ENCODE peak calls at places on chromosomes 1 and 21, in five cellular contexts. One of them, this sample, is unnamed.

GRCh38 chr1:178134061-178134460 is 40.2 kb downstream of the RASAL2 start:
- DNase-seq in psoas muscle: no peak
- DNase-seq in NT2/D1: no peak
- DNase-seq in suprapubic skin: no peak
- DNase-seq in effector memory CD4-positive, alpha-beta T cell: no peak
- DNase-seq in this sample: no peak

GRCh38 chr1:24351918-24352637 is 32.9 kb downstream of the GRHL3 start:
- DNase-seq in suprapubic skin: no peak
- DNase-seq in effector memory CD4-positive, alpha-beta T cell: no peak
- DNase-seq in psoas muscle: no peak
- DNase-seq in NT2/D1: no peak
- DNase-seq in this sample: no peak

GRCh38 chr1:110487676-110488075 is 31.3 kb downstream of the KCNA10 start:
- DNase-seq in suprapubic skin: no peak
- DNase-seq in NT2/D1: no peak
- DNase-seq in effector memory CD4-positive, alpha-beta T cell: no peak
- DNase-seq in psoas muscle: no peak
- DNase-seq in this sample: no peak

GRCh38 chr1:233364695-233365539 is 37.4 kb downstream of the MAP3K21 start:
- DNase-seq in NT2/D1: no peak
- DNase-seq in psoas muscle: no peak
- DNase-seq in suprapubic skin: no peak
- DNase-seq in effector memory CD4-positive, alpha-beta T cell: no peak
- DNase-seq in this sample: no peak

GRCh38 chr1:218480691-218481099 is 135.6 kb downstream of the TGFB2 start:
- DNase-seq in NT2/D1: no peak
- DNase-seq in psoas muscle: no peak
- DNase-seq in effector memory CD4-positive, alpha-beta T cell: no peak
- DNase-seq in suprapubic skin: no peak
- DNase-seq in this sample: no peak

GRCh38 chr1:221557024-221557423 is 184.9 kb downstream of the DUSP10 start:
- DNase-seq in psoas muscle: no peak
- DNase-seq in NT2/D1: no peak
- DNase-seq in suprapubic skin: no peak
- DNase-seq in effector memory CD4-positive, alpha-beta T cell: no peak
- DNase-seq in this sample: no peak

GRCh38 chr1:94873520-94874351 is 53.2 kb downstream of the CNN3 start:
- DNase-seq in suprapubic skin: no peak
- DNase-seq in NT2/D1: no peak
- DNase-seq in effector memory CD4-positive, alpha-beta T cell: no peak
- DNase-seq in psoas muscle: no peak
- DNase-seq in this sample: no peak

GRCh38 chr1:92169606-92170005 is 48.1 kb upstream of the C1orf146 start:
- DNase-seq in effector memory CD4-positive, alpha-beta T cell: no peak
- DNase-seq in psoas muscle: no peak
- DNase-seq in NT2/D1: no peak
- DNase-seq in suprapubic skin: no peak
- DNase-seq in this sample: no peak

GRCh38 chr1:32181065-32181464 is 1.6 kb downstream of the TXLNA start:
- DNase-seq in psoas muscle: no peak
- DNase-seq in suprapubic skin: no peak
- DNase-seq in NT2/D1: no peak
- DNase-seq in effector memory CD4-positive, alpha-beta T cell: no peak
- DNase-seq in this sample: no peak

GRCh38 chr1:161185732-161186311 is 8.5 kb upstream of the B4GALT3 start:
- DNase-seq in effector memory CD4-positive, alpha-beta T cell: no peak
- DNase-seq in suprapubic skin: no peak
- DNase-seq in NT2/D1: no peak
- DNase-seq in psoas muscle: peak; percentile 12
- DNase-seq in this sample: no peak
- H3K4me1 ChIP-seq in effector memory CD4-positive, alpha-beta T cell: peaks cover 77% of the 10 kb centered on the region
- H3K4me1 ChIP-seq in suprapubic skin: peaks cover 61% of the 10 kb centered on the region
- H3K4me1 ChIP-seq in NT2/D1: peaks cover 1% of the 10 kb centered on the region
- H3K4me1 ChIP-seq in psoas muscle: peaks cover 16% of the 10 kb centered on the region
- H3K4me1 ChIP-seq in this sample: peaks cover 12% of the 10 kb centered on the region

DNA sequence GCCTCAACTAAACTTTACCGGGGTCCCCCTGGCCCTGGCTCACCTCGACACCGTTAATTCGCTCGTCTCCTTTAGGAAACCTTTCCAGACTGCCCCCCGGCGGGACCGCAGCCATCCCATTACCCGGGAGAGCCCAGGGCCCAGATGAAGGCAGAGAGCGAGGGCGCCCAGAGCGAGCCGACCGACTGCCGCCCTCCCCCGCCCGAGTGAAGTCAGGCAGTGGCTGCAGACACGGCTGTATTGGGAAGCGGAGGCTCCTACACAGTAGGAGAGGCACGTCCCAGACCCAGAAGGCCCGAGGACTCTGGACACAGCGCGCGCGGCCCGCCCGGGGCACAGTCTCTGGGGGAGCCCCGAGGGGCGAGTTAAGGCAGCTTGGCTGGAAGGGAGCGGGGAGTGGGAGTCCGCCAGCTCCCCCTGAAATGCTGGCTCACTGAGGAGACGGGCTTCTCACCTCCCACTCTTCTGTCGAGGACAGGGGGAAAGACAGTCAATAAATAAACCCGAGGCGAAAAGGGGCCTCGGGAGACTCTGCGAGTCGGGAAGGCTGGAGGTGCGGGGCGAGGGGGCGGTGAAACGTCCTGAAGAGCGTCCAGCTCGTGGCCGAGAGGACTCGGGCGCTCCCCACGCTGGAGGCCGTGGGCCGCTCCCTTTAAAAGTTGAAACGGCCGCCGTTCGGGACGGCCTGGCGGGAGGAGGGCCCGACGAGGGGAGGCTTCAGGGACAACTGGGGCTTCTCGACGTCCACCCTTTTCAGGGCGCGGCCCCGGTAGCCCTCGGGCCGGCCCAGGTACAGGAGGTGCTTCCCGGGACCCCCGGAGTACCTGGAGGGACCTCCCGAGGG is 14.4 kb downstream of the SEMA6C start:
- DNase-seq in NT2/D1: no peak
- DNase-seq in psoas muscle: peak; percentile 66
- DNase-seq in suprapubic skin: peak; percentile 77
- DNase-seq in effector memory CD4-positive, alpha-beta T cell: no peak
- DNase-seq in this sample: no peak
- H3K4me3 ChIP-seq in NT2/D1: peak overlapping the region; percentile 44
- H3K4me3 ChIP-seq in psoas muscle: peak overlapping the region; percentile 50
- H3K4me3 ChIP-seq in suprapubic skin: peak overlapping the region; percentile 41
- H3K4me3 ChIP-seq in effector memory CD4-positive, alpha-beta T cell: peak overlapping the region; percentile 25
- H3K4me3 ChIP-seq in this sample: no peak overlapping the region

GRCh38 chr1:2090216-2090890 is 40.1 kb downstream of the PRKCZ start:
- DNase-seq in NT2/D1: no peak
- DNase-seq in psoas muscle: no peak
- DNase-seq in suprapubic skin: no peak
- DNase-seq in effector memory CD4-positive, alpha-beta T cell: no peak
- DNase-seq in this sample: no peak
- H3K4me1 ChIP-seq in NT2/D1: peaks cover 8% of the 10 kb centered on the region
- H3K4me1 ChIP-seq in psoas muscle: no peaks in the 10 kb centered on the region
- H3K4me1 ChIP-seq in suprapubic skin: no peaks in the 10 kb centered on the region
- H3K4me1 ChIP-seq in effector memory CD4-positive, alpha-beta T cell: no peaks in the 10 kb centered on the region
- H3K4me1 ChIP-seq in this sample: no peaks in the 10 kb centered on the region

GRCh38 chr21:36478941-36479340 is 981 bp downstream of the CLDN14 start:
- DNase-seq in effector memory CD4-positive, alpha-beta T cell: no peak
- DNase-seq in psoas muscle: no peak
- DNase-seq in suprapubic skin: no peak
- DNase-seq in NT2/D1: peak; percentile 48
- DNase-seq in this sample: no peak
- H3K4me3 ChIP-seq in effector memory CD4-positive, alpha-beta T cell: no peak overlapping the region
- H3K4me3 ChIP-seq in psoas muscle: no peak overlapping the region
- H3K4me3 ChIP-seq in suprapubic skin: no peak overlapping the region
- H3K4me3 ChIP-seq in NT2/D1: no peak overlapping the region
- H3K4me3 ChIP-seq in this sample: no peak overlapping the region

GRCh38 chr1:15002325-15002724 is 151.2 kb upstream of the TMEM51 start:
- DNase-seq in NT2/D1: no peak
- DNase-seq in psoas muscle: no peak
- DNase-seq in suprapubic skin: no peak
- DNase-seq in effector memory CD4-positive, alpha-beta T cell: no peak
- DNase-seq in this sample: no peak
- H3K4me1 ChIP-seq in NT2/D1: peaks cover 3% of the 10 kb centered on the region
- H3K4me1 ChIP-seq in psoas muscle: no peaks in the 10 kb centered on the region
- H3K4me1 ChIP-seq in suprapubic skin: peaks cover under 1% of the 10 kb centered on the region
- H3K4me1 ChIP-seq in effector memory CD4-positive, alpha-beta T cell: no peaks in the 10 kb centered on the region
- H3K4me1 ChIP-seq in this sample: peaks cover 1% of the 10 kb centered on the region